ENCODE peak calls at places on chromosomes 3 and 15, in ten cellular contexts. O is NCI-H2029; C is memory B cell; F is cardiac fibroblast; D is hypothalamus; S is T-helper 17 cell; Y is C1 segment of cervical spinal cord; K is GM12864; R is activated T-helper 9 cell treated with anti-CD3 and anti-CD28 coated beads, Interleukin-2, amount 50 U/mL, for 16 hours; U is skeletal muscle cell. A is an unnamed sample.

GRCh38 chr3:139320551-139321309 is 23.1 kb upstream of the MRPS22 start:
- DNase-seq in S (no peak), O (no peak), F (no peak), Y (no peak), C (no peak), U (no peak), K (no peak), D (no peak), R (no peak), A (no peak)

GRCh38 chr3:48556796-48557626 is at the start of gene PFKFB4:
- DNase-seq in O (peak), Y (peak), C (peak), R (peak), F (peak), D (peak), U (peak), S (peak), K (peak), A (peak)

GRCh38 chr15:90087454-90088154 is 14.7 kb downstream of the IDH2 start:
- DNase-seq in R (no peak), S (no peak), U (no peak), F (peak), O (no peak), C (no peak), D (no peak), Y (no peak), K (no peak), A (no peak)

GRCh38 chr15:70512772-70513362 is 250.5 kb downstream of the UACA start:
- DNase-seq in K (peak), O (no peak), U (no peak), S (peak), R (peak), F (peak), C (peak), D (no peak), Y (no peak), A (peak)

GRCh38 chr3:18758047-18758704 is 333.0 kb upstream of the SATB1 start:
- DNase-seq in O (peak), F (peak), C (peak), K (peak), S (no peak), D (no peak), Y (no peak), U (no peak), R (no peak), A (peak)

GRCh38 chr3:186406669-186407635 is 44.9 kb upstream of the DGKG start:
- DNase-seq in O (no peak), Y (peak), R (no peak), U (no peak), S (no peak), F (no peak), C (no peak), K (no peak), D (no peak), A (no peak)

GRCh38 chr3:136021798-136022197 is 56.3 kb downstream of the PPP2R3A start:
- DNase-seq in O (no peak), D (no peak), U (no peak), Y (no peak), R (no peak), K (no peak), S (no peak), F (no peak), C (no peak), A (no peak)

GRCh38 chr3:127691494-127691893 is 18.7 kb downstream of the ABTB1 start:
- DNase-seq in Y (no peak), D (no peak), C (no peak), K (no peak), S (no peak), F (no peak), O (no peak), U (no peak), R (no peak), A (no peak)

GRCh38 chr15:37921527-37922385 is 12.7 kb upstream of the TMCO5A start:
- DNase-seq in U (no peak), K (no peak), S (no peak), O (no peak), F (peak), D (no peak), R (no peak), Y (no peak), C (no peak), A (no peak)

GRCh38 chr15:75452968-75453702 is 1.6 kb upstream of the SIN3A start:
- DNase-seq in S (peak), D (peak), F (peak), C (peak), R (peak), K (no peak), O (peak), U (no peak), Y (no peak), A (peak)

GRCh38 chr3:10283638-10284037 is 9.1 kb downstream of the GHRL start:
- DNase-seq in O (peak), F (no peak), D (no peak), U (no peak), Y (no peak), R (no peak), S (no peak), K (no peak), C (no peak), A (no peak)

GRCh38 chr3:155084567-155084966 is 4.4 kb downstream of the MME start:
- DNase-seq in S (no peak), Y (no peak), U (no peak), F (no peak), R (no peak), O (no peak), D (no peak), K (no peak), C (no peak), A (no peak)

GRCh38 chr3:16468114-16469098 is 45.1 kb downstream of the RFTN1 start:
- DNase-seq in D (no peak), Y (no peak), R (no peak), S (no peak), O (no peak), C (no peak), U (no peak), K (no peak), F (no peak), A (peak)

GRCh38 chr15:81163961-81164800 is 30.1 kb downstream of the CFAP161 start:
- DNase-seq in K (no peak), S (no peak), F (peak), C (no peak), U (peak), Y (no peak), O (no peak), R (no peak), D (no peak), A (no peak)

GRCh38 chr3:39810647-39811161 is 1.3 kb downstream of the MYRIP start:
- DNase-seq in S (no peak), Y (no peak), K (no peak), D (no peak), O (no peak), U (no peak), C (no peak), F (no peak), R (no peak), A (no peak)

GRCh38 chr3:11300970-11301369 is 28.8 kb downstream of the ATG7 start:
- DNase-seq in Y (no peak), R (no peak), D (no peak), K (no peak), O (no peak), F (no peak), U (no peak), S (no peak), C (no peak), A (no peak)

GRCh38 chr3:169759256-169759655 is 5.6 kb downstream of the TERC start:
- DNase-seq in Y (no peak), K (no peak), R (no peak), F (peak), C (no peak), U (no peak), D (no peak), S (no peak), O (no peak), A (peak)

GRCh38 chr3:188266581-188267274 is 112.8 kb downstream of the LPP start:
- DNase-seq in R (no peak), F (peak), C (no peak), U (peak), K (no peak), Y (no peak), D (no peak), S (no peak), O (no peak), A (no peak)

GRCh38 chr15:81023483-81024264 is 23.0 kb downstream of the TLNRD1 start:
- DNase-seq in K (peak), U (peak), C (no peak), D (peak), O (no peak), S (no peak), R (no peak), Y (peak), F (peak), A (no peak)

GRCh38 chr3:72661115-72661457 is 187.2 kb downstream of the SHQ1 start:
- DNase-seq in R (no peak), K (no peak), Y (peak), C (no peak), U (peak), O (peak), S (no peak), D (peak), F (peak), A (no peak)

GRCh38 chr3:52188586-52189404 is 9.2 kb upstream of the ALAS1 start:
- DNase-seq in U (no peak), F (no peak), K (no peak), D (no peak), S (no peak), O (no peak), R (no peak), Y (no peak), C (no peak), A (no peak)

GRCh38 chr3:188749010-188749617 is 422.7 kb upstream of the TPRG1 start:
- DNase-seq in K (peak), R (peak), U (no peak), F (no peak), O (no peak), Y (no peak), S (peak), D (no peak), C (no peak), A (peak)